ENCODE peak calls at places on chromosomes 5 and 9, in nine cellular contexts. One of them, this sample, is unnamed. For H3K9me3, the result is how much of the 10 kb centered on the place peaks cover.

GRCh38 chr5:38807570-38808461 is 38.0 kb upstream of the OSMR start:
- DNase-seq in upper lobe of right lung: no peak
- DNase-seq in esophagus squamous epithelium: no peak
- DNase-seq in effector memory CD4-positive, alpha-beta T cell: no peak
- DNase-seq in aorta: no peak
- DNase-seq in testis: no peak
- DNase-seq in left ventricle myocardium inferior: no peak
- DNase-seq in mammary epithelial cell: no peak
- DNase-seq in WERI-Rb-1: no peak
- DNase-seq in this sample: no peak

GRCh38 chr5:1526151-1526631 is 2.4 kb upstream of the LPCAT1 start:
- DNase-seq in upper lobe of right lung: peak
- DNase-seq in esophagus squamous epithelium: no peak
- DNase-seq in effector memory CD4-positive, alpha-beta T cell: no peak
- DNase-seq in aorta: peak
- DNase-seq in testis: no peak
- DNase-seq in left ventricle myocardium inferior: no peak
- DNase-seq in mammary epithelial cell: no peak
- DNase-seq in WERI-Rb-1: peak
- DNase-seq in this sample: no peak

GRCh38 chr5:171155621-171156020 is 153.4 kb upstream of the TLX3 start:
- DNase-seq in upper lobe of right lung: no peak
- DNase-seq in esophagus squamous epithelium: no peak
- DNase-seq in effector memory CD4-positive, alpha-beta T cell: no peak
- DNase-seq in aorta: no peak
- DNase-seq in testis: no peak
- DNase-seq in left ventricle myocardium inferior: no peak
- DNase-seq in mammary epithelial cell: peak
- DNase-seq in WERI-Rb-1: no peak
- DNase-seq in this sample: no peak

GRCh38 chr5:66741394-66741793 is 145.2 kb downstream of the MAST4 start:
- DNase-seq in upper lobe of right lung: no peak
- DNase-seq in esophagus squamous epithelium: no peak
- DNase-seq in effector memory CD4-positive, alpha-beta T cell: no peak
- DNase-seq in aorta: no peak
- DNase-seq in testis: no peak
- DNase-seq in left ventricle myocardium inferior: no peak
- DNase-seq in mammary epithelial cell: no peak
- DNase-seq in WERI-Rb-1: no peak
- DNase-seq in this sample: no peak

GRCh38 chr5:67063791-67064190 is 132.8 kb downstream of the CD180 start:
- DNase-seq in upper lobe of right lung: no peak
- DNase-seq in esophagus squamous epithelium: no peak
- DNase-seq in effector memory CD4-positive, alpha-beta T cell: no peak
- DNase-seq in aorta: no peak
- DNase-seq in testis: no peak
- DNase-seq in left ventricle myocardium inferior: no peak
- DNase-seq in mammary epithelial cell: peak
- DNase-seq in WERI-Rb-1: no peak
- DNase-seq in this sample: no peak

GRCh38 chr9:136311433-136312375 is 7.8 kb upstream of the CCDC187 start:
- DNase-seq in upper lobe of right lung: no peak
- DNase-seq in esophagus squamous epithelium: no peak
- DNase-seq in effector memory CD4-positive, alpha-beta T cell: no peak
- DNase-seq in aorta: no peak
- DNase-seq in testis: no peak
- DNase-seq in left ventricle myocardium inferior: no peak
- DNase-seq in mammary epithelial cell: no peak
- DNase-seq in WERI-Rb-1: no peak
- DNase-seq in this sample: no peak

GRCh38 chr5:30279237-30279636 is 914.2 kb upstream of the CDH6 start:
- DNase-seq in upper lobe of right lung: no peak
- DNase-seq in esophagus squamous epithelium: no peak
- DNase-seq in effector memory CD4-positive, alpha-beta T cell: no peak
- DNase-seq in aorta: no peak
- DNase-seq in testis: no peak
- DNase-seq in left ventricle myocardium inferior: no peak
- DNase-seq in mammary epithelial cell: no peak
- DNase-seq in WERI-Rb-1: no peak
- DNase-seq in this sample: no peak

GRCh38 chr9:132025766-132026165 is 53.9 kb downstream of the MED27 start:
- DNase-seq in upper lobe of right lung: no peak
- DNase-seq in esophagus squamous epithelium: no peak
- DNase-seq in effector memory CD4-positive, alpha-beta T cell: no peak
- DNase-seq in aorta: no peak
- DNase-seq in testis: no peak
- DNase-seq in left ventricle myocardium inferior: no peak
- DNase-seq in mammary epithelial cell: no peak
- DNase-seq in WERI-Rb-1: no peak
- DNase-seq in this sample: no peak

GRCh38 chr5:60844429-60844890 is 391 bp upstream of the ELOVL7 start:
- DNase-seq in upper lobe of right lung: no peak
- DNase-seq in esophagus squamous epithelium: no peak
- DNase-seq in effector memory CD4-positive, alpha-beta T cell: no peak
- DNase-seq in aorta: no peak
- DNase-seq in testis: no peak
- DNase-seq in left ventricle myocardium inferior: no peak
- DNase-seq in mammary epithelial cell: peak
- DNase-seq in WERI-Rb-1: no peak
- DNase-seq in this sample: no peak

GRCh38 chr5:7018144-7018543 is 304.9 kb downstream of the TENT4A start:
- DNase-seq in upper lobe of right lung: no peak
- DNase-seq in esophagus squamous epithelium: no peak
- DNase-seq in effector memory CD4-positive, alpha-beta T cell: no peak
- DNase-seq in aorta: no peak
- DNase-seq in testis: no peak
- DNase-seq in left ventricle myocardium inferior: no peak
- DNase-seq in mammary epithelial cell: no peak
- DNase-seq in WERI-Rb-1: no peak
- DNase-seq in this sample: no peak

GRCh38 chr9:108468364-108468763 is 387.4 kb downstream of the ACTL7B start:
- DNase-seq in upper lobe of right lung: no peak
- DNase-seq in esophagus squamous epithelium: no peak
- DNase-seq in effector memory CD4-positive, alpha-beta T cell: no peak
- DNase-seq in aorta: no peak
- DNase-seq in testis: peak
- DNase-seq in left ventricle myocardium inferior: no peak
- DNase-seq in mammary epithelial cell: peak
- DNase-seq in WERI-Rb-1: peak
- DNase-seq in this sample: no peak

GRCh38 chr9:116594552-116594951 is 92.6 kb upstream of the TRIM32 start:
- DNase-seq in upper lobe of right lung: no peak
- DNase-seq in esophagus squamous epithelium: no peak
- DNase-seq in effector memory CD4-positive, alpha-beta T cell: no peak
- DNase-seq in aorta: no peak
- DNase-seq in testis: no peak
- DNase-seq in left ventricle myocardium inferior: no peak
- DNase-seq in mammary epithelial cell: peak
- DNase-seq in WERI-Rb-1: no peak
- DNase-seq in this sample: no peak

DNA sequence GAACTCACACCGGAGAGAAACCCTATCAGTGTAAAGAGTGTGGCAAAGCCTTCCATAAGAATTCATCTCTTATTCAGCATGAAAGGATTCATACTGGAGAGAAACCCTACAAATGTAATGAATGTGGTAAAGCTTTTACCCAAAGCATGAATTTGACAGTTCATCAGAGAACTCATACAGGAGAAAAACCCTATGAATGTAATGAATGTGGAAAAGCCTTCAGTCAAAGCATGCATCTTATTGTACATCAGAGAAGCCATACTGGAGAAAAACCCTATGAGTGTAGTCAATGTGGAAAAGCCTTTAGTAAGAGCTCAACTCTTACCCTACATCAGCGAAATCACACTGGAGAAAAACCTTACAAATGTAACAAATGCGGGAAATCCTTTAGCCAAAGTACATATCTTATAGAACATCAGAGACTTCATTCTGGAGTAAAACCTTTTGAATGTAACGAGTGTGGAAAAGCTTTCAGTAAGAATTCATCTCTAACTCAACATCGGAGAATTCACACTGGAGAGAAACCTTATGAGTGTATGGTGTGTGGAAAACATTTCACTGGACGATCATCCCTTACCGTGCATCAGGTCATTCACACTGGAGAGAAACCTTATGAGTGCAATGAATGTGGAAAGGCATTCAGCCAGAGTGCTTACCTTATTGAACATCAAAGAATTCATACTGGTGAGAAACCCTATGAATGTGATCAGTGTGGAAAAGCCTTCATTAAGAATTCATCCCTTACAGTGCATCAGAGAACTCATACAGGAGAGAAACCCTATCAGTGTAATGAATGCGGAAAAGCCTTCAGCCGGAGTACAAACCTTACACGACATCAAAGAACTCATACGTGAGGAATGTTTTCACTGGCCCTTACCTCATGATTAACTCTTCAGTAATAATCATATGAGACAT is 8.9 kb upstream of the ZNF454 start:
- DNase-seq in upper lobe of right lung: no peak
- DNase-seq in esophagus squamous epithelium: no peak
- DNase-seq in effector memory CD4-positive, alpha-beta T cell: no peak
- DNase-seq in aorta: no peak
- DNase-seq in testis: no peak
- DNase-seq in left ventricle myocardium inferior: no peak
- DNase-seq in mammary epithelial cell: no peak
- DNase-seq in WERI-Rb-1: no peak
- DNase-seq in this sample: no peak
- H3K9me3 ChIP-seq in upper lobe of right lung: half or more
- H3K9me3 ChIP-seq in esophagus squamous epithelium: half or more
- H3K9me3 ChIP-seq in effector memory CD4-positive, alpha-beta T cell: under half
- H3K9me3 ChIP-seq in aorta: under half
- H3K9me3 ChIP-seq in testis: under half
- H3K9me3 ChIP-seq in left ventricle myocardium inferior: half or more
- H3K9me3 ChIP-seq in mammary epithelial cell: half or more
- H3K9me3 ChIP-seq in WERI-Rb-1: under half
- H3K9me3 ChIP-seq in this sample: half or more

DNA sequence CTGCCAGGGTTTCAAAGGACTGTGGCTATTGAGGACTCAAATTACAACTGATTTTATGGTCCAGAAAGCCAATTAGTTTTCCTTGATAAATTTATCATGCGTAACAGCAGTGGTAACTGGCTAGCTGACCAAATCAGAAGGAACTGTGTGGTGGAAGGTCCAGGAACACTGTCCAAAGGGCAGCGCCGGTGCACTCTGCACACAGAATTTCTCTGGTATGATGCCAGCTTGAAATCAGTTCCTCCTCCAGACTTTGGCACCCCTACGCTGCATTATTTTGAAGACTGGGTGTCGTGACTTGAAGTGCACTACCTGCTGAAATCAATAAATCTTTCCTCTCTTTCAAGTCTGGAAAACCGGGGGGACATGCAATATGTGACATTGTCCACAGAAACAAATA is 69.3 kb upstream of the TMEM252 start:
- DNase-seq in upper lobe of right lung: no peak
- DNase-seq in esophagus squamous epithelium: no peak
- DNase-seq in effector memory CD4-positive, alpha-beta T cell: no peak
- DNase-seq in aorta: no peak
- DNase-seq in testis: no peak
- DNase-seq in left ventricle myocardium inferior: no peak
- DNase-seq in mammary epithelial cell: no peak
- DNase-seq in WERI-Rb-1: no peak
- DNase-seq in this sample: no peak
- H3K9me3 ChIP-seq in upper lobe of right lung: under half
- H3K9me3 ChIP-seq in esophagus squamous epithelium: under half
- H3K9me3 ChIP-seq in effector memory CD4-positive, alpha-beta T cell: under half
- H3K9me3 ChIP-seq in aorta: under half
- H3K9me3 ChIP-seq in testis: under half
- H3K9me3 ChIP-seq in left ventricle myocardium inferior: under half
- H3K9me3 ChIP-seq in mammary epithelial cell: under half
- H3K9me3 ChIP-seq in WERI-Rb-1: under half
- H3K9me3 ChIP-seq in this sample: under half

DNA sequence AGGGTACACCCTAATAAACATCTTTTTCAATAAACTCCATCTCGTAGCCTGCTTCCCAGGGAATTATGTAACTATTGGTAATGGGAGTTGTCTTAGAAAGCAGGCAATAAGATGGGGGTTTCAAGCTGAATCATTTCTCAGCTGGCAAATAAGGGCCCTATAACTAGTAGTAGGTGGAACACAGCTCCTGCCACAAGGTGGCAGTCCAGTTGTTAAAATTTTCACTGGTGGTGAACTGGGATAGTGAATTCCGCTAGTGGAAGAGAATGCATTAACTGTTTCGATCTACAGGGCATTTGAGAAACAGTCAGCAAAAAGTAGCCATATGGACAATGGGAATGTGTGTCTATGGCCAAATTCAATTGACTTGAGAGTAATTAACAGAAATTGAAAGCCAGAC is 27.7 kb downstream of the PCDHB15 start:
- DNase-seq in upper lobe of right lung: no peak
- DNase-seq in esophagus squamous epithelium: no peak
- DNase-seq in effector memory CD4-positive, alpha-beta T cell: no peak
- DNase-seq in aorta: no peak
- DNase-seq in testis: peak
- DNase-seq in left ventricle myocardium inferior: no peak
- DNase-seq in mammary epithelial cell: no peak
- DNase-seq in WERI-Rb-1: peak
- DNase-seq in this sample: no peak
- H3K9me3 ChIP-seq in upper lobe of right lung: half or more
- H3K9me3 ChIP-seq in esophagus squamous epithelium: half or more
- H3K9me3 ChIP-seq in effector memory CD4-positive, alpha-beta T cell: under half
- H3K9me3 ChIP-seq in aorta: under half
- H3K9me3 ChIP-seq in testis: under half
- H3K9me3 ChIP-seq in left ventricle myocardium inferior: half or more
- H3K9me3 ChIP-seq in mammary epithelial cell: under half
- H3K9me3 ChIP-seq in WERI-Rb-1: under half
- H3K9me3 ChIP-seq in this sample: under half

GRCh38 chr5:26568316-26568715 is 470.1 kb downstream of the CDH9 start:
- DNase-seq in upper lobe of right lung: peak
- DNase-seq in esophagus squamous epithelium: no peak
- DNase-seq in effector memory CD4-positive, alpha-beta T cell: no peak
- DNase-seq in aorta: no peak
- DNase-seq in testis: no peak
- DNase-seq in left ventricle myocardium inferior: no peak
- DNase-seq in mammary epithelial cell: no peak
- DNase-seq in WERI-Rb-1: no peak
- DNase-seq in this sample: no peak

GRCh38 chr5:26569929-26570258 is 468.5 kb downstream of the CDH9 start:
- DNase-seq in upper lobe of right lung: peak
- DNase-seq in esophagus squamous epithelium: no peak
- DNase-seq in effector memory CD4-positive, alpha-beta T cell: no peak
- DNase-seq in aorta: no peak
- DNase-seq in testis: no peak
- DNase-seq in left ventricle myocardium inferior: no peak
- DNase-seq in mammary epithelial cell: no peak
- DNase-seq in WERI-Rb-1: no peak
- DNase-seq in this sample: no peak

GRCh38 chr5:26569241-26569928 is 469.0 kb downstream of the CDH9 start:
- DNase-seq in upper lobe of right lung: peak
- DNase-seq in esophagus squamous epithelium: no peak
- DNase-seq in effector memory CD4-positive, alpha-beta T cell: no peak
- DNase-seq in aorta: no peak
- DNase-seq in testis: peak
- DNase-seq in left ventricle myocardium inferior: peak
- DNase-seq in mammary epithelial cell: no peak
- DNase-seq in WERI-Rb-1: no peak
- DNase-seq in this sample: no peak

DNA sequence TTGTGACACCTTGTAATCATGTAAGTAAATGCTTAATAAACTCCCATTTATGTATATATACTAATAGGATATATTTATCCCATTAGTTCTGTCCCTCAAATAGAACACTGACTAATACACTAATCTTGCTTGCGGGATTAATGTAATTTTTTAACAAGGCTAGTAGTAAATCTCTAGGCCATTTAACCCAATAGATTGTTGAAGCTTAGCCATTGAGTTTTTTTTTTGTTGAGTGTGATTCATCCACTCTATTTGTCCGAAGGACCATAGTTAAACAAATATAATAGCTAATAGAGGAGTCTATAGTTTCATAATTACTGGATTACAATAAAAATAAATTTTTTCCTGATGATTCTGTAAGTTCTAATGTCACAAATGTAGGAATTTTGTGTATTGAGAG is 474.4 kb downstream of the CDH9 start:
- DNase-seq in upper lobe of right lung: no peak
- DNase-seq in esophagus squamous epithelium: no peak
- DNase-seq in effector memory CD4-positive, alpha-beta T cell: no peak
- DNase-seq in aorta: no peak
- DNase-seq in testis: no peak
- DNase-seq in left ventricle myocardium inferior: no peak
- DNase-seq in mammary epithelial cell: no peak
- DNase-seq in WERI-Rb-1: no peak
- DNase-seq in this sample: no peak
- H3K9me3 ChIP-seq in upper lobe of right lung: under half
- H3K9me3 ChIP-seq in esophagus squamous epithelium: under half
- H3K9me3 ChIP-seq in effector memory CD4-positive, alpha-beta T cell: under half
- H3K9me3 ChIP-seq in aorta: under half
- H3K9me3 ChIP-seq in testis: under half
- H3K9me3 ChIP-seq in left ventricle myocardium inferior: half or more
- H3K9me3 ChIP-seq in mammary epithelial cell: under half
- H3K9me3 ChIP-seq in WERI-Rb-1: under half
- H3K9me3 ChIP-seq in this sample: under half